ENCODE peak calls at places on chromosomes 2 and 18, in five cellular contexts. G is 8988T; R is stimulated activated CD4-positive, alpha-beta T cell treated with anti-CD3 and anti-CD28 coated beads, Interleukin-1b, Interleukin-23, amount 100 ng/mL, for 24 hours; O is left cardiac atrium; K is cardiac fibroblast. L is an unnamed sample.

GRCh38 chr2:40360652-40361051 is 91.2 kb downstream of the SLC8A1 start:
- DNase-seq in G (no peak), O (no peak), K (no peak), R (no peak), L (no peak)

GRCh38 chr2:36339819-36340218 is 15.8 kb upstream of the CRIM1 start:
- DNase-seq in R (no peak), O (no peak), G (no peak), K (peak; percentile 39), L (no peak)

GRCh38 chr18:61710082-61710620 is 182.7 kb downstream of the RNF152 start:
- DNase-seq in G (no peak), R (no peak), O (no peak), K (no peak), L (no peak)

GRCh38 chr2:180240774-180241173 is 233.7 kb upstream of the CWC22 start:
- DNase-seq in K (peak; percentile 43), G (peak; percentile 10), O (no peak), R (no peak), L (no peak)

GRCh38 chr2:180892081-180892480 is 88.3 kb upstream of the UBE2E3 start:
- DNase-seq in K (no peak), O (no peak), R (no peak), G (no peak), L (no peak)

GRCh38 chr2:238894950-238895298 is 47.0 kb downstream of the TWIST2 start:
- DNase-seq in O (no peak), K (no peak), G (no peak), R (no peak), L (no peak)

GRCh38 chr2:16774091-16774490 is 108.5 kb upstream of the CYRIA start:
- DNase-seq in O (no peak), G (no peak), K (peak; percentile 8), R (no peak), L (no peak)

GRCh38 chr2:187453078-187453641 is 5.1 kb upstream of the CALCRL start:
- DNase-seq in G (no peak), O (no peak), K (peak; percentile 60), R (no peak), L (no peak)